ENCODE peak calls at places on chromosomes 13 and 19, in four cellular contexts. P, V, T and N are unnamed samples.

GRCh38 chr19:50496189-50497029 is 14.6 kb downstream of the JOSD2 start:
- DNase-seq in P (peak), V (peak), T (no peak), N (no peak)

GRCh38 chr13:30880151-30880551 is 25.9 kb upstream of the MEDAG start:
- DNase-seq in P (no peak), V (peak), T (peak), N (no peak)

GRCh38 chr13:26017196-26017921 is 34.5 kb downstream of the SHISA2 start:
- DNase-seq in P (no peak), V (peak), T (no peak), N (no peak)

GRCh38 chr13:93226623-93227279 is at the start of gene GPC6:
- DNase-seq in P (no peak), V (peak), T (peak), N (no peak)

GRCh38 chr13:33639640-33640080 is 178.3 kb upstream of the RFC3 start:
- DNase-seq in P (no peak), V (no peak), T (no peak), N (no peak)

GRCh38 chr19:4717191-4717965 is 6.3 kb downstream of the DPP9 start:
- DNase-seq in P (no peak), V (peak), T (peak), N (no peak)

GRCh38 chr19:6556480-6556879 is 25.7 kb downstream of the TNFSF9 start:
- DNase-seq in P (no peak), V (peak), T (peak), N (no peak)

GRCh38 chr19:49954933-49955332 is 6.0 kb downstream of the SIGLEC11 start:
- DNase-seq in P (no peak), V (no peak), T (peak), N (no peak)

GRCh38 chr13:113747291-113747833 is 11.7 kb upstream of the TMEM255B start:
- DNase-seq in P (no peak), V (no peak), T (no peak), N (no peak)